ENCODE peak calls at places on chromosome 9, in six cellular contexts. X, N, C, W, M and Q are unnamed samples.

GRCh38 chr9:113645224-113645971 is 181.9 kb downstream of the RGS3 start:
- DNase-seq in N (no peak), X (no peak), M (peak; percentile 59), W (peak; percentile 40), C (no peak), Q (peak; percentile 10)

GRCh38 chr9:2231831-2232230 is 216.7 kb downstream of the SMARCA2 start:
- DNase-seq in C (no peak), X (no peak), W (no peak), N (no peak), M (no peak), Q (no peak)

GRCh38 chr9:123399803-123400378 is 43.9 kb downstream of the CRB2 start:
- DNase-seq in W (no peak), C (no peak), X (no peak), M (peak; percentile 89), N (no peak), Q (no peak)

GRCh38 chr9:8456327-8456726 is 656.7 kb upstream of the DMAC1 start:
- DNase-seq in N (no peak), X (no peak), C (no peak), W (no peak), M (no peak), Q (no peak)

GRCh38 chr9:16918920-16919319 is 48.5 kb upstream of the BNC2 start:
- DNase-seq in N (no peak), M (no peak), C (no peak), W (no peak), X (no peak), Q (no peak)

GRCh38 chr9:135970128-135970815 is 9.1 kb upstream of the UBAC1 start:
- DNase-seq in X (no peak), W (no peak), C (no peak), M (no peak), N (no peak), Q (no peak)

GRCh38 chr9:33440609-33441008 is 6.8 kb downstream of the AQP3 start:
- DNase-seq in M (no peak), C (no peak), W (no peak), N (no peak), X (no peak), Q (no peak)

GRCh38 chr9:108382267-108382666 is 473.5 kb downstream of the ACTL7B start:
- DNase-seq in M (no peak), N (no peak), W (no peak), C (no peak), X (no peak), Q (no peak)

GRCh38 chr9:76298497-76299144 is 95.6 kb downstream of the RFK start:
- DNase-seq in M (peak; percentile 51), N (no peak), W (no peak), C (no peak), X (no peak), Q (no peak)

GRCh38 chr9:127987103-127987614 is 6.4 kb upstream of the EEIG1 start:
- DNase-seq in C (peak; percentile 97), N (no peak), X (no peak), M (peak; percentile 38), W (no peak), Q (no peak)

GRCh38 chr9:92725266-92725545 is 39.4 kb downstream of the BICD2 start:
- DNase-seq in N (no peak), X (no peak), M (no peak), W (peak; percentile 63), C (no peak), Q (no peak)

GRCh38 chr9:16726023-16726422 is 144.4 kb downstream of the BNC2 start:
- DNase-seq in C (no peak), X (no peak), N (no peak), W (no peak), M (peak; percentile 51), Q (no peak)

GRCh38 chr9:86534572-86535258 is 180.5 kb upstream of the TUT7 start:
- DNase-seq in X (no peak), M (no peak), C (no peak), W (no peak), N (no peak), Q (no peak)

GRCh38 chr9:7691909-7692308 is 107.7 kb downstream of the DMAC1 start:
- DNase-seq in M (no peak), X (no peak), C (no peak), N (no peak), W (no peak), Q (no peak)

GRCh38 chr9:112502177-112502946 is 15.7 kb downstream of the KIAA1958 start:
- DNase-seq in W (no peak), X (no peak), N (no peak), C (no peak), M (no peak), Q (no peak)

GRCh38 chr9:126666155-126666803 is 52.6 kb downstream of the LMX1B start:
- DNase-seq in M (no peak), N (no peak), W (no peak), C (no peak), X (no peak), Q (no peak)

GRCh38 chr9:113587471-113588031 is 124.0 kb downstream of the RGS3 start:
- DNase-seq in C (no peak), M (peak; percentile 90), X (no peak), W (no peak), N (peak; percentile 53), Q (no peak)

GRCh38 chr9:2271426-2271825 is 256.3 kb downstream of the SMARCA2 start:
- DNase-seq in W (no peak), N (peak; percentile 36), X (no peak), C (no peak), M (peak; percentile 85), Q (no peak)

GRCh38 chr9:114616684-114617520 is 5.8 kb downstream of the TMEM268 start:
- DNase-seq in M (no peak), W (peak; percentile 93), N (peak; percentile 69), X (no peak), C (no peak), Q (peak; percentile 69)

GRCh38 chr9:14769235-14769580 is 46.7 kb upstream of the CER1 start:
- DNase-seq in N (no peak), M (peak; percentile 77), W (no peak), X (no peak), C (no peak), Q (no peak)
- TF ChIP-seq CTCF in N (no peak), M (peak; percentile 84), W (no peak), X (peak; percentile 56), C (peak; percentile 40), Q (no peak)

DNA sequence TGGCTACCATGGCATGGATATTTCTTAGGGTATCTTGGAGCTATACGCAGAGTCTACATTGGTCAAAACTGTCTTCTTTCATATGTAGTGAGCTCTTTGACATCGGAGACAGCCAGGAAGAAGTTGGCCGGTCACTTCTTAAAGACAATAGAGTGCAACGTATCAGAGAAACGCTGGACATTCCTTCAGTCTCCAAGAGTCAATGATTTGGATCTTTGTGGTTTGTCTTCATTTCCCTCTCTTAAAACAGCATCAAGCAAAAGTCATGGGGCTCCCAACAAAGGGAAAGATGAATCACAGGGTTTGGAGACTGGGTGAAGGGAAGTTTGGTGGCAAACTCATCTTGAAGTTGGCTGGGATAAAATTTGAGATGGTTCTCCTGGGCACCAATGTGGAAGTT is 320.1 kb downstream of the AGTPBP1 start:
- DNase-seq in M (no peak), C (no peak), W (no peak), N (no peak), X (no peak), Q (no peak)
- TF ChIP-seq CTCF in M (no peak), C (no peak), W (no peak), N (no peak), X (no peak), Q (no peak)

DNA sequence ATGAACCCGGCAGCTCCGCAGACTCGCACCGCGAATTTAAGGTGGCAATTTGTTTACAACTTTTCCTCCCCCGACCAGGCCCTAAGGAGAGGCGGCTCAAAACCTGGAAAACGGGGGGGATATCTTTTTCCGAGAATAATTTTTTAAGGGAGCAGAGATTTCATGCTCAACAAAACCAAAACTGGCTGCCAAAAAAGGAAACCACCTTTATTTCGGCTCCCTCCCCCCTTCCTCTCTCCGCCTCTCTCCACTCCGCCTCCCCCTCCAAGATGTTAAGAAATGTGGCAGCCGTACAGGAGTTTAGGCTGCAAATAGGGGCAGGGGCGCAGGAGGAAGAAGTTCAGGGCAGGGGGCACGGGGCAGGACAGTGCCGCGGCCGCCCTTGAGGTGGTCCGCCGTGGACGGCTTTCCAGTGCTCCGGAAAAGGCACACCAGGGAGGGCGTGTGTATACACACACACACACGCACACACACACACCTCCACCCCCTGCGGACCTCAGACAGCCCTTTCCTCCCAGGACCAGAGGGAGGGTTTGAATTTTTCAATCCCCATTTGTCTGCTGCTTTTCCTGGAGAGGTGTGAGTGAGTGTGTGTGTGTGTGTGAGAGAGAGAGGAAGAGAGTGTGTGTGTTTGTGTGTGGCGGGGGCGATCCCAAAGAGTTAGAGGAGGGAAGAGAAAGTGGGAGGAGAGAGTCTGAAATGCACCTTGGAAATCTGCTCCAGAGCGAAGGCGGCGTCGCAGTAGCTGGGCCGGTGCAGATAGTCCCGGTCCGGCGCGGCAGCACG is 9.1 kb downstream of the PTCH1 start:
- DNase-seq in C (no peak), M (peak; percentile 83), N (peak; percentile 64), X (no peak), W (peak; percentile 87), Q (peak; percentile 43)
- TF ChIP-seq CTCF in C (no peak), M (no peak), N (no peak), X (no peak), W (no peak), Q (peak; percentile 11)

GRCh38 chr9:133342083-133342406 is 5.9 kb downstream of the MED22 start:
- DNase-seq in N (no peak), X (no peak), C (no peak), M (peak; percentile 90), W (no peak), Q (no peak)
- TF ChIP-seq CTCF in N (no peak), X (peak; percentile 35), C (peak; percentile 42), M (peak; percentile 73), W (no peak), Q (no peak)

GRCh38 chr9:68533678-68534077 is 7.0 kb downstream of the TMEM252 start:
- DNase-seq in X (peak; percentile 49), N (no peak), M (no peak), C (peak; percentile 77), W (no peak), Q (no peak)

DNA sequence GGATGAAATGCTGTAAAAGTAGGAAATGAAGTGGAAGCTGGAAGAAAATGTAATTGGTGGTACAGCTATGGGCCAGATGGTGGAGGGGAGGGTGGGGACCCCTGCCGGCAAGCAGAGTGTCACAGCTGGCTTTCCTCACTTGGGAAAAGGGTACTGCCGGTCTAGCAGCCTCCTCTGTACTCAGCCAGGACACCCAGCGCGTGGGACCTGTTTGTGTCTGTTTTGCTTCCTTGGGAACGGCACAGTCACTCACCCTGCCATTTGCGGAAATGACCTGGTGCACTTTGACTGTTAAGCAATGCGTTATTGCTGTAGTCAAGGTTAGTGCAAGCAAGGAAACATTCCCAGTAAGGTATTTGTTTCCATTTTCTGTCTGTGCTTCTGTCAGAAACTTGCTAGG is 10.1 kb downstream of the TMEM252 start:
- DNase-seq in N (peak; percentile 72), M (peak; percentile 76), X (no peak), W (no peak), C (peak; percentile 90), Q (no peak)
- TF ChIP-seq CTCF in N (peak; percentile 24), M (peak; percentile 61), X (no peak), W (no peak), C (peak; percentile 52), Q (no peak)

DNA sequence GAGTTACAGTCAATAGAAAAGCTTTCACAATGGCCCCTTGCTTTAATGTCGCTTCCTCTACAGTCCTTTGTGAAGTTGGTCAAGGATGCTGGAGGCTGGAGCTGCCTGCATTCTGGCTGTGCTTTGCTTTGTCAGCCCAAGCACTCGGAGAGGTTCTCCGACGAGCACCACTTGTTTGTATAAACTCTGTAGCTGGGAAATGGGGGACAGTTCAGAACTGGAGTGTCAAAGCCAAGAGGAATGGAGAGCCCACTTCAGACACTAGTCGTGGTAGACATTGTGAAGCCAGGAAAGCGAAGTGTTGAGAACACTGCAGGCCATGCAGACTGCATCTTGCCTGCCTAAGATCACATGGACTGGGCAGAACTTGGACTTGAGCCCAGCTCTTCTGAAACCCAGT is 330.3 kb downstream of the GADD45G start:
- DNase-seq in W (peak; percentile 72), X (no peak), M (no peak), C (no peak), N (no peak), Q (no peak)
- TF ChIP-seq CTCF in W (no peak), X (no peak), M (no peak), C (no peak), N (no peak), Q (no peak)